ENCODE peak calls at places on chromosomes 3 and 15, in four cellular contexts. One of them, this sample, is unnamed.

GRCh38 chr3:45258317-45258716 is 32.2 kb upstream of the TMEM158 start:
- DNase-seq in hepatic stellate cell: no peak
- DNase-seq in WTC11: no peak
- DNase-seq in esophagus muscularis mucosa: no peak
- DNase-seq in this sample: no peak

GRCh38 chr3:124621498-124621897 is 108.8 kb upstream of the UMPS start:
- DNase-seq in hepatic stellate cell: no peak
- DNase-seq in WTC11: no peak
- DNase-seq in esophagus muscularis mucosa: no peak
- DNase-seq in this sample: no peak

GRCh38 chr3:123884258-123884831 is at the start of gene MYLK:
- DNase-seq in WTC11: peak; percentile 95
- DNase-seq in hepatic stellate cell: peak; percentile 80
- DNase-seq in esophagus muscularis mucosa: no peak
- DNase-seq in this sample: no peak

GRCh38 chr3:123202451-123202850 is 708 bp downstream of the SEC22A start:
- DNase-seq in hepatic stellate cell: peak; percentile 14
- DNase-seq in esophagus muscularis mucosa: no peak
- DNase-seq in WTC11: peak; percentile 20
- DNase-seq in this sample: no peak

GRCh38 chr3:189572249-189572648 is 58.9 kb upstream of the TP63 start:
- DNase-seq in hepatic stellate cell: no peak
- DNase-seq in WTC11: no peak
- DNase-seq in esophagus muscularis mucosa: no peak
- DNase-seq in this sample: no peak

GRCh38 chr15:31489801-31490646 is 163.4 kb downstream of the KLF13 start:
- DNase-seq in esophagus muscularis mucosa: peak; percentile 89
- DNase-seq in hepatic stellate cell: peak; percentile 85
- DNase-seq in WTC11: no peak
- DNase-seq in this sample: peak; percentile 54

GRCh38 chr3:124650798-124651197 is 79.5 kb upstream of the UMPS start:
- DNase-seq in esophagus muscularis mucosa: no peak
- DNase-seq in WTC11: no peak
- DNase-seq in hepatic stellate cell: no peak
- DNase-seq in this sample: no peak

GRCh38 chr15:23518104-23518503 is 47.4 kb upstream of the MKRN3 start:
- DNase-seq in esophagus muscularis mucosa: no peak
- DNase-seq in WTC11: no peak
- DNase-seq in hepatic stellate cell: no peak
- DNase-seq in this sample: no peak

GRCh38 chr3:100297784-100298183 is 36.8 kb upstream of the NIT2 start:
- DNase-seq in WTC11: no peak
- DNase-seq in hepatic stellate cell: no peak
- DNase-seq in esophagus muscularis mucosa: no peak
- DNase-seq in this sample: no peak

GRCh38 chr3:29718661-29719065 is 437.8 kb downstream of the RBMS3 start:
- DNase-seq in esophagus muscularis mucosa: no peak
- DNase-seq in WTC11: no peak
- DNase-seq in hepatic stellate cell: no peak
- DNase-seq in this sample: no peak

GRCh38 chr3:132530624-132531023 is 66.4 kb upstream of the ACKR4 start:
- DNase-seq in esophagus muscularis mucosa: no peak
- DNase-seq in WTC11: no peak
- DNase-seq in hepatic stellate cell: no peak
- DNase-seq in this sample: no peak

GRCh38 chr3:10933470-10933957 is 59.0 kb upstream of the SLC6A1 start:
- DNase-seq in esophagus muscularis mucosa: no peak
- DNase-seq in WTC11: no peak
- DNase-seq in hepatic stellate cell: no peak
- DNase-seq in this sample: no peak

GRCh38 chr15:69490356-69491050 is 37.9 kb downstream of the RPLP1 start:
- DNase-seq in WTC11: no peak
- DNase-seq in esophagus muscularis mucosa: no peak
- DNase-seq in hepatic stellate cell: no peak
- DNase-seq in this sample: no peak

GRCh38 chr15:59160880-59161593 is 45.6 kb upstream of the LDHAL6B start:
- DNase-seq in esophagus muscularis mucosa: no peak
- DNase-seq in WTC11: peak; percentile 74
- DNase-seq in hepatic stellate cell: no peak
- DNase-seq in this sample: no peak

GRCh38 chr3:164407111-164407510 is 671.2 kb downstream of the SI start:
- DNase-seq in esophagus muscularis mucosa: no peak
- DNase-seq in WTC11: no peak
- DNase-seq in hepatic stellate cell: no peak
- DNase-seq in this sample: no peak

GRCh38 chr3:178170698-178171535 is 365.3 kb upstream of the KCNMB2 start:
- DNase-seq in WTC11: no peak
- DNase-seq in esophagus muscularis mucosa: no peak
- DNase-seq in hepatic stellate cell: peak; percentile 22
- DNase-seq in this sample: no peak

GRCh38 chr3:72258786-72259185 is 473.8 kb upstream of the PROK2 start:
- DNase-seq in hepatic stellate cell: no peak
- DNase-seq in WTC11: no peak
- DNase-seq in esophagus muscularis mucosa: no peak
- DNase-seq in this sample: no peak

GRCh38 chr15:49044761-49045571 is 1.3 kb downstream of the SECISBP2L start:
- DNase-seq in hepatic stellate cell: no peak
- DNase-seq in WTC11: no peak
- DNase-seq in esophagus muscularis mucosa: no peak
- DNase-seq in this sample: no peak

GRCh38 chr3:49013738-49014660 is 4.4 kb downstream of the DALRD3 start:
- DNase-seq in esophagus muscularis mucosa: no peak
- DNase-seq in WTC11: peak; percentile 85
- DNase-seq in hepatic stellate cell: peak; percentile 51
- DNase-seq in this sample: no peak

GRCh38 chr15:90530250-90531051 is 728 bp downstream of the CRTC3 start:
- DNase-seq in WTC11: peak; percentile 38
- DNase-seq in hepatic stellate cell: peak; percentile 75
- DNase-seq in esophagus muscularis mucosa: no peak
- DNase-seq in this sample: no peak

GRCh38 chr3:65778966-65779365 is 259.8 kb downstream of the MAGI1 start:
- DNase-seq in hepatic stellate cell: no peak
- DNase-seq in WTC11: no peak
- DNase-seq in esophagus muscularis mucosa: no peak
- DNase-seq in this sample: no peak

GRCh38 chr3:119937229-119937628 is 155.3 kb downstream of the NR1I2 start:
- DNase-seq in esophagus muscularis mucosa: no peak
- DNase-seq in hepatic stellate cell: no peak
- DNase-seq in WTC11: no peak
- DNase-seq in this sample: no peak

GRCh38 chr15:68252925-68253534 is 23.5 kb upstream of the CLN6 start:
- DNase-seq in esophagus muscularis mucosa: no peak
- DNase-seq in hepatic stellate cell: peak; percentile 68
- DNase-seq in WTC11: no peak
- DNase-seq in this sample: peak; percentile 17

GRCh38 chr3:110419096-110419495 is 652.5 kb upstream of the NECTIN3 start:
- DNase-seq in esophagus muscularis mucosa: no peak
- DNase-seq in WTC11: no peak
- DNase-seq in hepatic stellate cell: no peak
- DNase-seq in this sample: no peak

GRCh38 chr15:89023311-89023961 is 64.8 kb upstream of the ABHD2 start:
- DNase-seq in hepatic stellate cell: no peak
- DNase-seq in esophagus muscularis mucosa: no peak
- DNase-seq in WTC11: no peak
- DNase-seq in this sample: no peak

GRCh38 chr15:23035964-23036566 is 3.3 kb downstream of the TUBGCP5 start:
- DNase-seq in WTC11: peak; percentile 80
- DNase-seq in hepatic stellate cell: peak; percentile 72
- DNase-seq in esophagus muscularis mucosa: no peak
- DNase-seq in this sample: no peak

GRCh38 chr3:125353659-125354058 is 21.5 kb downstream of the ZNF148 start:
- DNase-seq in hepatic stellate cell: no peak
- DNase-seq in WTC11: no peak
- DNase-seq in esophagus muscularis mucosa: no peak
- DNase-seq in this sample: no peak